ENCODE peak calls at places on chromosome 14, in seven cellular contexts. E is neuronal stem cell; S is fibroblast of lung; B is mesendoderm; K is GM12864; Q is effector memory CD4-positive, alpha-beta T cell; L is lower leg skin. C is an unnamed sample.

GRCh38 chr14:90649096-90649495 is 167.1 kb downstream of the TTC7B start:
- DNase-seq in E (no peak), S (peak; percentile 67), B (no peak), K (no peak), Q (no peak), L (no peak), C (no peak)

GRCh38 chr14:98433436-98433835 is 838.6 kb downstream of the BCL11B start:
- DNase-seq in E (no peak), S (no peak), B (no peak), K (no peak), Q (no peak), L (no peak), C (no peak)

GRCh38 chr14:102201369-102201748 is 61.7 kb downstream of the WDR20 start:
- DNase-seq in E (no peak), S (no peak), B (no peak), K (no peak), Q (no peak), L (no peak), C (no peak)

GRCh38 chr14:67410313-67410712 is 1.7 kb downstream of the PLEK2 start:
- DNase-seq in E (no peak), S (no peak), B (no peak), K (no peak), Q (no peak), L (no peak), C (no peak)

GRCh38 chr14:69260246-69260978 is 454 bp downstream of the GALNT16 start:
- DNase-seq in E (peak; percentile 61), S (peak; percentile 25), B (peak; percentile 79), K (no peak), Q (no peak), L (no peak), C (no peak)

GRCh38 chr14:100585448-100586152 is 1.6 kb downstream of the BEGAIN start:
- DNase-seq in E (no peak), S (no peak), B (no peak), K (no peak), Q (no peak), L (peak; percentile 49), C (no peak)

GRCh38 chr14:95360828-95361227 is 41.1 kb upstream of the CLMN start:
- DNase-seq in E (no peak), S (no peak), B (peak; percentile 67), K (no peak), Q (no peak), L (peak; percentile 70), C (no peak)

GRCh38 chr14:79543966-79544365 is 667.3 kb downstream of the DIO2 start:
- DNase-seq in E (no peak), S (peak; percentile 61), B (peak; percentile 87), K (no peak), Q (no peak), L (no peak), C (no peak)

GRCh38 chr14:101480747-101481530 is 80.4 kb upstream of the DIO3 start:
- DNase-seq in E (no peak), S (peak; percentile 83), B (no peak), K (no peak), Q (no peak), L (peak; percentile 40), C (peak; percentile 59)

GRCh38 chr14:89254201-89254919 is 162.7 kb downstream of the FOXN3 start:
- DNase-seq in E (no peak), S (peak; percentile 16), B (no peak), K (no peak), Q (no peak), L (peak; percentile 64), C (peak; percentile 53)

GRCh38 chr14:92555440-92556111 is 42.0 kb downstream of the RIN3 start:
- DNase-seq in E (no peak), S (no peak), B (no peak), K (no peak), Q (no peak), L (no peak), C (no peak)

GRCh38 chr14:69610859-69611263 is 535 bp upstream of the SUSD6 start:
- DNase-seq in E (no peak), S (no peak), B (peak; percentile 44), K (no peak), Q (no peak), L (no peak), C (no peak)

GRCh38 chr14:73776194-73776537 is 62.0 kb upstream of the PNMA1 start:
- DNase-seq in E (no peak), S (no peak), B (no peak), K (no peak), Q (no peak), L (no peak), C (no peak)

GRCh38 chr14:105067140-105067968 is 2.1 kb upstream of the GPR132 start:
- DNase-seq in E (no peak), S (no peak), B (no peak), K (no peak), Q (peak; percentile 55), L (no peak), C (no peak)

GRCh38 chr14:101716956-101717662 is 44.4 kb upstream of the PPP2R5C start:
- DNase-seq in E (no peak), S (no peak), B (no peak), K (no peak), Q (no peak), L (peak; percentile 52), C (no peak)

GRCh38 chr14:103427485-103428443 is 42.5 kb downstream of the MARK3 start:
- DNase-seq in E (no peak), S (peak; percentile 87), B (peak; percentile 95), K (no peak), Q (peak; percentile 2), L (no peak), C (no peak)

GRCh38 chr14:35050652-35051051 is 4.6 kb downstream of the FAM177A1 start:
- DNase-seq in E (no peak), S (peak; percentile 53), B (peak; percentile 23), K (no peak), Q (no peak), L (no peak), C (no peak)

GRCh38 chr14:102849522-102850379 is 72.5 kb downstream of the TRAF3 start:
- DNase-seq in E (no peak), S (peak; percentile 20), B (no peak), K (no peak), Q (no peak), L (peak; percentile 67), C (no peak)

GRCh38 chr14:104109121-104109541 is 23.6 kb downstream of the ASPG start:
- DNase-seq in E (no peak), S (no peak), B (no peak), K (no peak), Q (no peak), L (peak; percentile 80), C (no peak)

GRCh38 chr14:65506801-65507200 is 94.3 kb downstream of the FUT8 start:
- DNase-seq in E (no peak), S (no peak), B (peak; percentile 42), K (no peak), Q (no peak), L (no peak), C (no peak)

GRCh38 chr14:75088566-75089373 is 19.3 kb downstream of the ZC2HC1C start:
- DNase-seq in E (peak; percentile 33), S (peak; percentile 70), B (peak; percentile 73), K (no peak), Q (no peak), L (no peak), C (no peak)

GRCh38 chr14:77574446-77575125 is 41.9 kb downstream of the SPTLC2 start:
- DNase-seq in E (no peak), S (peak; percentile 39), B (no peak), K (no peak), Q (no peak), L (no peak), C (no peak)

GRCh38 chr14:77109656-77110055 is 11.6 kb downstream of the CIPC start:
- DNase-seq in E (no peak), S (no peak), B (peak; percentile 55), K (no peak), Q (no peak), L (no peak), C (no peak)

GRCh38 chr14:94560782-94561655 is at the start of gene SERPINA4:
- DNase-seq in E (no peak), S (no peak), B (no peak), K (no peak), Q (no peak), L (peak; percentile 76), C (peak; percentile 57)

GRCh38 chr14:93936245-93936644 is 9.1 kb downstream of the FAM181A start:
- DNase-seq in E (peak; percentile 48), S (no peak), B (peak; percentile 75), K (no peak), Q (no peak), L (no peak), C (no peak)

GRCh38 chr14:103031956-103032355 is 25.4 kb downstream of the CDC42BPB start:
- DNase-seq in E (no peak), S (no peak), B (peak; percentile 47), K (no peak), Q (no peak), L (no peak), C (no peak)

GRCh38 chr14:66709292-66709691 is 201.3 kb downstream of the GPHN start:
- DNase-seq in E (no peak), S (peak; percentile 24), B (no peak), K (no peak), Q (no peak), L (no peak), C (no peak)

GRCh38 chr14:99077076-99077843 is 194.7 kb downstream of the BCL11B start:
- DNase-seq in E (no peak), S (no peak), B (no peak), K (no peak), Q (no peak), L (peak; percentile 72), C (no peak)

GRCh38 chr14:59540852-59541251 is 35.8 kb downstream of the CCDC175 start:
- DNase-seq in E (no peak), S (no peak), B (peak; percentile 70), K (no peak), Q (no peak), L (no peak), C (no peak)
- H3K4me3 ChIP-seq in E (no peak overlapping the region), S (no peak overlapping the region), B (no peak overlapping the region), K (no peak overlapping the region), Q (no peak overlapping the region), L (no peak overlapping the region), C (no peak overlapping the region)

DNA sequence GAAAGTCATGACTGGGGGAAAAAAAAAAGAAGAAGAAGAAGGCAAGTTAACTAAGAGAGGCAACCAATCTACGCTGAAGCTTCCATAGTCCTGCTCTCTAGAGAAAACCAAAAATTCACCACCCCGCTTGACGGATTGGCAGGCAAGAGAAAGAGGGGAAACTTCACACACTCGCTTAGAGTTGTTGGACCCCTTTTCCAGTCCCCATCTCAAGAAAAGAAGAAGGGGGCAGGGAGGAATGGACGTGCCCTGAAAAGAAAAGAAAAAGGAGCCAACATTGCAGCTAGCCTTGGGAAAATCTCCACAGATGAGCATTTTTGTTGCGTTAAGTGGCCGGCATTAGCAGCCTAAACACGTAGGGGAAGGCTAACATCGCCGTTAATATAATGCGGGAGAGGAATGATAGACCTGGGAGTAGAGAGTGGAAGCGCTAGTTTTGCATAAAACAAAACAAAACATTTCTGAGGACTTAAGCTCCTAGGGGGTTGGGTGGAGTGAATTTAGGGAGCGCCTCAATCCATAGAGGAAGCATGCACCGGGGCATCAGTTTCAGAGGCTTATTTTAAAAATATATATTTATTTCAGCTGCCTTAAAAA is 11.3 kb upstream of the FOXG1 start:
- DNase-seq in E (no peak), S (no peak), B (no peak), K (no peak), Q (no peak), L (no peak), C (no peak)
- H3K4me3 ChIP-seq in E (no peak overlapping the region), S (no peak overlapping the region), B (no peak overlapping the region), K (no peak overlapping the region), Q (no peak overlapping the region), L (no peak overlapping the region), C (no peak overlapping the region)

GRCh38 chr14:24116111-24116809 is 1.5 kb upstream of the NRL start:
- DNase-seq in E (no peak), S (no peak), B (no peak), K (no peak), Q (no peak), L (no peak), C (no peak)
- H3K4me3 ChIP-seq in E (peak overlapping the region; percentile 75), S (no peak overlapping the region), B (no peak overlapping the region), K (peak overlapping the region; percentile 75), Q (peak overlapping the region; percentile 69), L (no peak overlapping the region), C (peak overlapping the region; percentile 82)

GRCh38 chr14:57346741-57347140 is 43.6 kb upstream of the NAA30 start:
- DNase-seq in E (no peak), S (no peak), B (no peak), K (no peak), Q (no peak), L (no peak), C (no peak)
- H3K4me3 ChIP-seq in E (no peak overlapping the region), S (no peak overlapping the region), B (no peak overlapping the region), K (no peak overlapping the region), Q (no peak overlapping the region), L (no peak overlapping the region), C (no peak overlapping the region)